ENCODE peak calls at places on chromosomes 6 and 20, in six cellular contexts. J, N, G, R, L and E are unnamed samples.

GRCh38 chr6:24321538-24322162 is 36.2 kb downstream of the DCDC2 start:
- DNase-seq in L (no peak), G (no peak), R (no peak), N (peak; percentile 86), J (no peak), E (no peak)

GRCh38 chr6:3696525-3696924 is 55.0 kb downstream of the PXDC1 start:
- DNase-seq in G (no peak), N (peak; percentile 11), J (no peak), L (no peak), R (no peak), E (no peak)

GRCh38 chr6:168155193-168155592 is 76.2 kb upstream of the FRMD1 start:
- DNase-seq in L (no peak), G (no peak), R (no peak), N (peak; percentile 29), J (no peak), E (no peak)

GRCh38 chr20:44085616-44086434 is 101.2 kb downstream of the JPH2 start:
- DNase-seq in R (no peak), L (no peak), N (no peak), G (no peak), J (no peak), E (no peak)

GRCh38 chr6:6688951-6689350 is 100.4 kb downstream of the LY86 start:
- DNase-seq in G (no peak), L (no peak), N (peak; percentile 28), R (no peak), J (no peak), E (no peak)

GRCh38 chr6:3789018-3789895 is 37.7 kb upstream of the PXDC1 start:
- DNase-seq in N (no peak), J (no peak), L (no peak), G (no peak), R (no peak), E (no peak)

GRCh38 chr6:3159805-3160781 is 2.7 kb upstream of the TUBB2A start:
- DNase-seq in J (no peak), R (no peak), L (peak; percentile 62), N (peak; percentile 47), G (no peak), E (peak; percentile 66)

GRCh38 chr6:33028220-33028849 is 18.9 kb upstream of the HLA-DOA start:
- DNase-seq in N (no peak), J (no peak), L (no peak), G (no peak), R (no peak), E (no peak)

GRCh38 chr20:37415118-37416085 is 69.5 kb downstream of the SRC start:
- DNase-seq in L (no peak), G (no peak), N (no peak), R (no peak), J (no peak), E (no peak)

GRCh38 chr6:42418739-42419138 is 33.0 kb downstream of the TRERF1 start:
- DNase-seq in J (no peak), R (no peak), N (no peak), L (no peak), G (no peak), E (no peak)

GRCh38 chr6:43532201-43532600 is 15.3 kb downstream of the POLR1C start:
- DNase-seq in G (no peak), L (no peak), N (no peak), J (no peak), R (no peak), E (no peak)

GRCh38 chr6:128725271-128726233 is 157.4 kb upstream of the LAMA2 start:
- DNase-seq in L (peak; percentile 35), N (peak; percentile 74), R (peak; percentile 50), J (no peak), G (no peak), E (no peak)

GRCh38 chr6:119137194-119138072 is 59.0 kb upstream of the FAM184A start:
- DNase-seq in R (no peak), N (peak; percentile 64), G (no peak), J (no peak), L (peak; percentile 70), E (peak; percentile 71)

GRCh38 chr6:108736832-108737231 is 111.4 kb upstream of the ARMC2 start:
- DNase-seq in J (no peak), R (no peak), L (peak; percentile 60), N (peak; percentile 86), G (peak; percentile 81), E (peak; percentile 54)

GRCh38 chr6:393391-394221 is 2.1 kb downstream of the IRF4 start:
- DNase-seq in R (no peak), J (no peak), N (no peak), G (no peak), L (no peak), E (peak; percentile 43)

GRCh38 chr6:142857609-142858195 is 87.3 kb downstream of the HIVEP2 start:
- DNase-seq in L (no peak), N (no peak), J (no peak), G (no peak), R (no peak), E (no peak)

GRCh38 chr6:15296735-15297134 is 50.9 kb downstream of the JARID2 start:
- DNase-seq in G (no peak), L (peak; percentile 56), N (no peak), J (no peak), R (no peak), E (no peak)

GRCh38 chr20:24979036-24979960 is 13.3 kb downstream of the APMAP start:
- DNase-seq in G (no peak), N (no peak), J (no peak), R (no peak), L (no peak), E (no peak)

GRCh38 chr6:30544666-30545272 is 11.5 kb downstream of the GNL1 start:
- DNase-seq in R (no peak), N (peak; percentile 78), L (peak; percentile 74), J (no peak), G (no peak), E (no peak)

GRCh38 chr20:44811150-44811685 is 872 bp upstream of the RIMS4 start:
- DNase-seq in J (no peak), L (no peak), G (no peak), R (no peak), N (no peak), E (peak; percentile 8)

GRCh38 chr6:138339024-138339423 is 38.7 kb upstream of the SMIM28 start:
- DNase-seq in G (no peak), L (no peak), R (no peak), J (no peak), N (no peak), E (no peak)

GRCh38 chr6:168181776-168182765 is 103.1 kb upstream of the FRMD1 start:
- DNase-seq in L (no peak), N (no peak), R (no peak), J (no peak), G (no peak), E (no peak)

GRCh38 chr6:137235686-137236085 is 16.5 kb upstream of the IFNGR1 start:
- DNase-seq in N (no peak), J (no peak), G (no peak), L (no peak), R (no peak), E (no peak)

GRCh38 chr6:74805841-74806696 is 399.8 kb downstream of the COL12A1 start:
- DNase-seq in L (no peak), G (no peak), N (no peak), R (no peak), J (no peak), E (no peak)

GRCh38 chr6:11428351-11428750 is 109.2 kb upstream of the TMEM170B start:
- DNase-seq in R (no peak), L (no peak), G (no peak), J (no peak), N (no peak), E (no peak)

GRCh38 chr6:143545976-143546547 is 34.5 kb upstream of the FUCA2 start:
- DNase-seq in R (no peak), L (no peak), N (peak; percentile 9), G (no peak), J (no peak), E (no peak)

GRCh38 chr6:163383912-163384311 is 30.6 kb upstream of the QKI start:
- DNase-seq in G (no peak), N (no peak), J (no peak), R (no peak), L (no peak), E (no peak)

DNA sequence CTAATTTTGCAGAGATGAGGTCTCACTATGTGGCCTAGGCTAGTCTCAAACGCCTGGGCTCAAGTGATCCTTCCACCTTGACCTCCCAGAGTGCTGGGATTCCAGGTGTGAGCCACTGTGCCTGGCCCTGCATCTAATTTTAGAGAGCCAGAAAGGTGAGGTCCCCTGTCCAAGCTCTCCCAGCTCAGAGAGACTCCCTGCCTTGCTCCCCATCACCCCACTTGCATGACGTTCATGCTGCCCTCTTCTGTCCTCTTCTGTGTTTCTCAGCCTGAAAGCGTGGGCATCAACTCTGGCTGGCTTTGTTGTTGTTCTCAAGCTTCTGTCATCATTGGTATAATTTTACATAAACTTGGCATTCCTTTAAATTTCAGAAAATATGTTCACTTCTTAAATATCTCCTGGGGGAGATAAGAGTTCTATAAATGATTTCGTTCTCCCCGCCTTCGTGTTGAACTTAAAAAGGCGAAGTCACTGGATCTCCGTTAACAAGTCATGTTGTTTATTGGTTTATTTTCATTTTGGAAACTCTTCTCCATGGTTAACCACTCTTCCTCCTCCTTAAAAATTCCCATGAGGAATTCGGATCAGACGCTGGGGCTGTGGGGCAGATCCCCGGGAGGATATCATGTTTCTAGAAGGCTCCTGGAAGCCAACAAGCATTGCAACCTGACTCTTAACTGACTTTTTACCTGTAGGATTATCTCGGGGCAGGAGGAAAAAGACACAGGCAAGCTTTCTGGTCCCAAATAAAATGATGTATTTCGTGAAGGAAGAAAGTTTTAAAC is 13.2 kb upstream of the PARD6B start:
- DNase-seq in J (no peak), L (no peak), N (no peak), G (no peak), R (no peak), E (no peak)
- TF ChIP-seq CTCF in J (no peak), L (no peak), N (no peak), G (peak; percentile 6), R (no peak), E (no peak)

GRCh38 chr6:17206566-17207072 is 74.5 kb upstream of the RBM24 start:
- DNase-seq in L (no peak), N (no peak), R (no peak), J (no peak), G (no peak), E (no peak)
- TF ChIP-seq CTCF in L (no peak), N (no peak), R (no peak), J (no peak), G (no peak), E (no peak)

DNA sequence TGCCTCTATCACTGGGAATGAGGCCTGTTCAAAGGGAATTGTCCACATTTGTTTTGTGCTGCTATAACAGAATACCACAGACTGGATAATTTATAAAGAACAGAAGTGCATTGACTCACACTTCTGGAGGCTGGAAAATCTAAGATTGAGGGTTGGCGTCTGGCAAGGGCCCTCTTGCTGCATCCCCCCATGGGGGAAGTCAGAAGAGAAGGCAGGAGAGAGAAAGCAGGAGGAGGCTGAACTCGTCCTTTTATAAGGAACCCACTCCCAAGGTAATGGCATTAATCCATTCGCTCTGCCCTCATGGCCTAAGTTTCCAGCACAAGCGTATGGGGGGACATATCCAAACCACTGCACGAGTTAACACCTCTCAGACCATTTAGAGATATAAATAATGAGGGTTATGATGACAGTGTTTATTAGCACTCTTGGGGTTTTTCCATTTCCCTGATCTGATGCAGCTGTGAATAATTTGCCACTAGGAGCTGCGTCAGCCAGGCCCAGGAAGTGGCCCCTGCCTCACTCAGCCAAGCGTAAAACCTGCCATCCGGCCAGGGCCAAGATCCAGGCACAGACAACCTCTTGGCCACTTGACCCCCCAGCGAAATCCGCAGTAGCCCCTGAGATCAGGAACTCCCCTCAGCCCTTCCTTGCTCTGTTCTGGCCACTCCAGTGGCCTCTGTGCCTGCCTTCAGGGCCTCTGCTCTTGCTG is 14.2 kb upstream of the SLCO4A1 start:
- DNase-seq in L (no peak), G (peak; percentile 66), R (no peak), N (no peak), J (no peak), E (no peak)
- TF ChIP-seq CTCF in L (no peak), G (no peak), R (no peak), N (no peak), J (no peak), E (no peak)

GRCh38 chr6:165439928-165440554 is 130.6 kb upstream of the C6orf118 start:
- DNase-seq in N (peak; percentile 90), R (no peak), G (peak; percentile 26), L (peak; percentile 60), J (no peak), E (no peak)
- TF ChIP-seq CTCF in N (peak; percentile 62), R (peak; percentile 80), G (peak; percentile 53), L (peak; percentile 34), J (no peak), E (peak; percentile 12)